ENCODE peak calls at places on chromosome 20, in five cellular contexts. D is tibial nerve, R is colonic mucosa, I is cardiac muscle cell, B is Peyer's patch. Q is an unnamed sample. For H3K4me1 and H3K36me3, the result is how much of the 10 kb centered on the place peaks cover.

GRCh38 chr20:32339116-32339515 is 19.0 kb upstream of the ASXL1 start:
- DNase-seq in I (no peak), D (no peak), B (no peak), R (no peak), Q (no peak)

GRCh38 chr20:54295686-54296085 is 87.8 kb downstream of the PFDN4 start:
- DNase-seq in I (no peak), B (no peak), R (no peak), D (no peak), Q (no peak)

GRCh38 chr20:47727170-47727880 is 58.0 kb downstream of the SULF2 start:
- DNase-seq in R (peak), I (no peak), D (peak), B (peak), Q (peak)

GRCh38 chr20:64116541-64117423 is 9.4 kb upstream of the NPBWR2 start:
- DNase-seq in I (no peak), B (peak), D (no peak), R (no peak), Q (peak)

GRCh38 chr20:35344354-35344837 is 52.2 kb upstream of the FAM83C start:
- DNase-seq in I (peak), D (no peak), R (peak), B (peak), Q (peak)

GRCh38 chr20:63947638-63948456 is 8.4 kb downstream of the UCKL1 start:
- DNase-seq in D (no peak), B (no peak), I (no peak), R (no peak), Q (peak)

GRCh38 chr20:32517914-32518592 is 67.1 kb downstream of the NOL4L start:
- DNase-seq in R (no peak), I (no peak), B (no peak), D (no peak), Q (no peak)

GRCh38 chr20:31596831-31597482 is 8.1 kb upstream of the ID1 start:
- DNase-seq in I (no peak), R (no peak), B (no peak), D (no peak), Q (no peak)

GRCh38 chr20:54103067-54103761 is 32.8 kb upstream of the BCAS1 start:
- DNase-seq in D (peak), I (peak), R (peak), B (peak), Q (peak)

GRCh38 chr20:2005831-2006426 is 12.1 kb upstream of the PDYN start:
- DNase-seq in B (peak), I (peak), R (peak), D (peak), Q (peak)

GRCh38 chr20:35653893-35654292 is 10.8 kb downstream of the CPNE1 start:
- DNase-seq in I (no peak), D (no peak), B (no peak), R (no peak), Q (no peak)

GRCh38 chr20:33444797-33445560 is 1.4 kb upstream of the SNTA1 start:
- DNase-seq in R (peak), B (peak), D (no peak), I (no peak), Q (no peak)

GRCh38 chr20:62691485-62691884 is 17.2 kb upstream of the NTSR1 start:
- DNase-seq in B (no peak), D (no peak), R (no peak), I (no peak), Q (no peak)

GRCh38 chr20:57040924-57041323 is 225.5 kb downstream of the BMP7 start:
- DNase-seq in R (peak), I (no peak), B (peak), D (no peak), Q (no peak)

GRCh38 chr20:31678389-31679356 is 41.0 kb downstream of the COX4I2 start:
- DNase-seq in I (peak), R (no peak), D (no peak), B (no peak), Q (no peak)

GRCh38 chr20:10453241-10453640 is 18.1 kb downstream of the SLX4IP start:
- DNase-seq in R (no peak), B (peak), D (no peak), I (no peak), Q (no peak)

GRCh38 chr20:62651285-62652021 is 9.2 kb downstream of the SLCO4A1 start:
- DNase-seq in B (peak), R (peak), D (peak), I (peak), Q (peak)

GRCh38 chr20:17504898-17505663 is 26.1 kb downstream of the BFSP1 start:
- DNase-seq in I (peak), B (peak), R (peak), D (peak), Q (peak)

GRCh38 chr20:51916244-51916643 is 113.9 kb upstream of the SALL4 start:
- DNase-seq in I (no peak), D (no peak), B (no peak), R (no peak), Q (no peak)

GRCh38 chr20:40562031-40562430 is 127.0 kb downstream of the MAFB start:
- DNase-seq in B (peak), D (no peak), R (peak), I (peak), Q (peak)

GRCh38 chr20:53995949-53996348 is 74.4 kb downstream of the BCAS1 start:
- DNase-seq in B (no peak), R (no peak), D (no peak), I (no peak), Q (no peak)

GRCh38 chr20:10925767-10926166 is 252.0 kb upstream of the JAG1 start:
- DNase-seq in D (no peak), B (no peak), R (no peak), I (peak), Q (no peak)

GRCh38 chr20:52438326-52438963 is 246.9 kb upstream of the ZFP64 start:
- DNase-seq in R (no peak), B (no peak), I (no peak), D (no peak), Q (no peak)

GRCh38 chr20:32238483-32239425 is 31.1 kb downstream of the POFUT1 start:
- DNase-seq in B (no peak), R (no peak), I (no peak), D (no peak), Q (no peak)

GRCh38 chr20:9981834-9982233 is 53.0 kb upstream of the ANKEF1 start:
- DNase-seq in R (no peak), D (no peak), B (no peak), I (peak), Q (no peak)

GRCh38 chr20:35263609-35264223 is 14.2 kb downstream of the MMP24OS start:
- DNase-seq in B (no peak), D (no peak), I (no peak), R (no peak), Q (peak)

GRCh38 chr20:13221673-13222318 is 722 bp downstream of the ISM1 start:
- DNase-seq in I (peak), D (no peak), R (peak), B (peak), Q (peak)

DNA sequence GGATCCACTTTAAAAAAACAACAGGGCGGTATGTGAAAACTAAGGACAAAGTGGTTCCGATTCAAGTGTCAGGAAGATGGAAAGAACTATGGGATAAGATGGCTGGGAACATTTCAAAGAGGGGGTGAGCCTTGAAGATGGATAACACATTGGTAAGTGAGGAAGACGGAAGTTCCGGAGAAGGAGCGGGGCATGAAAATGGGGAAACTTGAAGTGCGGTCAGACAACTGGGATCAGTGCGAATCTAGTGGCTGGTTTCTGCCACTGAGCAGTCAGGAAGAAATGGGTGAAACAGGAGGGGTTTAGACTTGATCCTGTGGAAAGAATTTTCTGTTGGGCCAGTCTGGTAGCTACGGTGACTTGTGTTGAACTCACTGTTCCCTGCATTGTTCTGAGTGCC is 1.2 kb downstream of the NAA20 start:
- DNase-seq in D (no peak), I (no peak), B (no peak), R (no peak), Q (no peak)
- H3K4me1 ChIP-seq in D (under half), I (under half), B (under half), R (under half), Q (under half)

GRCh38 chr20:25005220-25005619 is 12.7 kb upstream of the APMAP start:
- DNase-seq in D (no peak), R (peak), I (peak), B (peak), Q (no peak)

GRCh38 chr20:25007491-25008305 is 15.1 kb upstream of the APMAP start:
- DNase-seq in R (peak), D (no peak), B (peak), I (no peak), Q (no peak)

GRCh38 chr20:25003002-25003401 is 10.5 kb upstream of the APMAP start:
- DNase-seq in I (no peak), B (no peak), R (no peak), D (no peak), Q (no peak)

GRCh38 chr20:25006431-25007167 is 14.0 kb upstream of the APMAP start:
- DNase-seq in D (no peak), I (no peak), R (peak), B (peak), Q (no peak)

DNA sequence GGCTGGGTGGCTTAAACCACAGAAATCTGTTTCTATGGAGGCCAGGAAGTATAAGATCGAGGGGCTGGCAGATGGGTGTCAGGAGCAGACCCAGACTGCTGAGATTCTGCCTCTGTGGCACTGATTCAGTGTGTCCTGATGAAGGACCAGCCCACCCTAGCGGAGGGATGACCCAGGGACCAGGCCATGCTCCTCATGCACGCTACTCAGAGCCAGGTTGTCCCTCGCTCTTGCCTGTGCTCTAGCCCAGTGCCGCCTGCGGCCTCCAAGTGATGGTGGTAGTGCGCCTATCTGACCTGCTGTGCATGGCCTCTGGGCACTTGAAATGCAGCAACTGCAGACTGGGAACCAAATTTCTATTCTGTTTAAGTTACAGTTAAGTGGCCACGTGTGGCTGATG is 13.1 kb upstream of the APMAP start:
- DNase-seq in B (peak), I (no peak), R (peak), D (no peak), Q (no peak)
- H3K36me3 ChIP-seq in B (half or more), I (under half), R (under half), D (under half), Q (half or more)

DNA sequence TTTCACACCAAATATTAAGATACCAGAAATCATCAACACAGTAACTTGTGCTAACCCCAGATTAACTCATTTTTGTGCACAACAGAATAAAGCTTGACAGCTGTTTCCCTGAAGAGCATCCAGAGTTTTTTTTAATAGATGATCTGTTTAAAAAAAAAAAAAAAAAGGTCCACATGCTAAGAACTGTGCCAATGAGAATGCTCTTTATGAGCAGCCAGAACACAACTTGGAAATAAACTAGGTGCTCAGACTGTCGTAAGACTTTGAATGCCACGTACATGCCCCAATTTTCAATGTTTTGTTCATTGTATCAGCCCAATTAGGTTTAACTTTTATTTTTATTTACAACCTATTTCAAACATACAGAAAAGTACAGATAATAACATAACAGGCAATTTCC is 47.3 kb downstream of the STAU1 start:
- DNase-seq in D (no peak), I (no peak), B (no peak), R (no peak), Q (no peak)
- H3K27ac ChIP-seq in D (no peak), I (no peak), B (no peak), R (no peak), Q (no peak)

DNA sequence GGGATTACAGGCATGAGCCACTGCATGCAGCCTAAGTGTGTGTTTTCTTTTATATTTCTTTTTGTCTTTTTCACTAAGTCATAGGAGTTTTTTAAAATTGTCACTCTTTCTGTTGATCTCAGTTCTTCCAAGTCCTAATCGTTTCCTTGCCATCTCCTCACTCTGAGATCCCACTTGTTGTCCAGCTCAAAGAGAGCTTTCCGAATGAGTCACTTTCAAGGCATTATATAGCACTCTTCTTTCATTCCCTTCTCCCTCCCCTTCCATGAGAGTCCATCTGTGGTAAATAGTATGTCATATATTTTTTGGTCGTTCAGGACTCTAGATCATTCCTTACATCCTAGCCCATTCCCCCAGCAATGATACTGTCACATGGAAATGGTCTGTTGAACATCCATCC is 4.3 kb downstream of the VAPB start:
- DNase-seq in B (no peak), R (no peak), D (no peak), I (peak), Q (no peak)
- H3K4me1 ChIP-seq in B (under half), R (under half), D (under half), I (under half), Q (under half)

DNA sequence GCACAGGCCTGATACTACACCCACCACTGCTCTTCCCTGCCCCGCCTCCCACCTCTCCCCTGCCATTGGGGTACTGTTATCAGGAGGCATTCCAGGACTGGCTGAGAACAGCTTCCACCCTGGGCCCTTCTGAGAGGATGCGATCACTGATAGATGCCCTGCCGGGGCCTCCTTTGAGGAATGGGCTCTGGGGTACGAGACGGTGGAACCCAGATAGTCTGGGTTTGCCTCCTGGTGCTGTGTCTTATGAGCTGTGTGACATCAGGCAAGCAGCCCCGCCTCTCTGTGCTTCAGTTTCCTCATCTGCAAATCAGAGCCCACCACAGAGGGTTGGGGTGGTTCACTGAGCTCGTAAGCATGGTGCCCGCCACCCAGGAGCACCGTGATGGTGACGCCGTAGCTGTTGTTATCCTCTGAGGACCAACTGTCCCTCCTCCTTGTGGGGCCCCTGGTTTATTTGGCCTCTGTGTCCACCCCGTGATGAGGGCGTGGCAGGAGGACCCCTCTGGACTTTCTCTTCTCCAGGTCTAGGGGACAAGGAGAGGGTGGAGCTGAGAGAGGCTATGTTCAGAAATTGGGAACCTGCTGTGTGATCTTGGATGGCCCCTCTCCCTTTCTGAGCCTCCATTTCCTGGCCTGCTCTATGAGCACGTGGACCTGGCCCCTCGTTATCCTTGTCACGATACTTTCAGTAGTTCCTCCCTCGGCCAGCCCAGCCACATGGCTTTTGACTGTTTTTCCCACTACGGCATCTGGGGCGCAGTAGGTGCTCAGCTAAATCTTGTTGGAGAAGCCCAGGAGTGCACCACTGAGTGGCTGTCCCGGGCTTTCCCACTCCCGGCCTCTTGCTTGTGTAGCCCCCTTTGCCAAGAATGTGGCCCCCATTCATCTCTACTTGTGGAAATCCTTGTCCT is 18.3 kb downstream of the SRC start:
- DNase-seq in R (no peak), B (no peak), I (no peak), D (no peak), Q (peak)
- H3K36me3 ChIP-seq in R (under half), B (under half), I (under half), D (under half), Q (under half)